ENCODE peak calls at places on chromosomes 11 and 22, in four cellular contexts. M, P, E and X are unnamed samples.

GRCh38 chr11:123061403-123062157 is at the start of gene HSPA8:
- DNase-seq in M (no peak), P (peak; percentile 68), E (peak; percentile 71), X (peak; percentile 74)

GRCh38 chr11:63020671-63021255 is 5.1 kb upstream of the SLC22A8 start:
- DNase-seq in E (no peak), M (no peak), P (no peak), X (no peak)

GRCh38 chr22:20013382-20013871 is 3.2 kb downstream of the ARVCF start:
- DNase-seq in E (peak; percentile 81), M (peak; percentile 34), P (peak; percentile 66), X (peak; percentile 73)

GRCh38 chr11:57124912-57125311 is 56.8 kb upstream of the LRRC55 start:
- DNase-seq in E (no peak), M (no peak), P (no peak), X (no peak)

GRCh38 chr11:62732830-62733229 is 4.5 kb downstream of the TTC9C start:
- DNase-seq in E (no peak), P (no peak), M (peak; percentile 19), X (peak; percentile 43)

GRCh38 chr11:116499396-116500001 is 273.3 kb downstream of the BUD13 start:
- DNase-seq in M (no peak), P (peak; percentile 70), E (peak; percentile 93), X (peak; percentile 94)

GRCh38 chr11:62400760-62401159 is 18.1 kb upstream of the SCGB1A1 start:
- DNase-seq in E (peak; percentile 84), P (peak; percentile 85), M (no peak), X (peak; percentile 91)

GRCh38 chr22:35705141-35705540 is 12.5 kb upstream of the APOL5 start:
- DNase-seq in P (no peak), M (no peak), E (no peak), X (no peak)

GRCh38 chr11:69819541-69820070 is 390 bp upstream of the FGF3 start:
- DNase-seq in M (no peak), P (no peak), E (no peak), X (no peak)

GRCh38 chr11:65415499-65416340 is 6.9 kb upstream of the NEAT1 start:
- DNase-seq in E (no peak), M (no peak), P (no peak), X (no peak)

GRCh38 chr22:44669725-44670027 is 32.3 kb upstream of the PRR5 start:
- DNase-seq in P (no peak), M (no peak), E (no peak), X (peak; percentile 47)

GRCh38 chr11:110032957-110033570 is 60.1 kb upstream of the ZC3H12C start:
- DNase-seq in P (no peak), E (no peak), M (no peak), X (no peak)

GRCh38 chr11:44744160-44744559 is 17.4 kb downstream of the TSPAN18 start:
- DNase-seq in M (no peak), E (no peak), P (no peak), X (no peak)

GRCh38 chr11:31780078-31780971 is 30.8 kb downstream of the PAX6 start:
- DNase-seq in M (no peak), P (no peak), E (no peak), X (no peak)

GRCh38 chr11:46338636-46338987 is 8.7 kb upstream of the DGKZ start:
- DNase-seq in P (no peak), M (no peak), E (no peak), X (no peak)

GRCh38 chr11:1303196-1303821 is 6.1 kb downstream of the TOLLIP start:
- DNase-seq in E (peak; percentile 4), M (no peak), P (no peak), X (no peak)

GRCh38 chr11:45872513-45873356 is 12.7 kb upstream of the MAPK8IP1 start:
- DNase-seq in P (no peak), E (peak; percentile 81), M (no peak), X (peak; percentile 83)

GRCh38 chr11:94737171-94737611 is 31.0 kb upstream of the AMOTL1 start:
- DNase-seq in E (no peak), P (no peak), M (no peak), X (no peak)

GRCh38 chr11:1852885-1853284 is at the start of gene LSP1:
- DNase-seq in E (no peak), P (no peak), M (peak; percentile 87), X (no peak)

GRCh38 chr11:2663506-2663905 is 36.3 kb downstream of the KCNQ1OT1 start:
- DNase-seq in E (no peak), M (no peak), P (no peak), X (no peak)

GRCh38 chr22:28034760-28035401 is 115.8 kb upstream of the PITPNB start:
- DNase-seq in M (peak; percentile 13), E (peak; percentile 54), P (peak; percentile 92), X (peak; percentile 52)

GRCh38 chr22:46593211-46593676 is 26.9 kb upstream of the GRAMD4 start:
- DNase-seq in E (no peak), P (no peak), M (peak; percentile 16), X (no peak)

GRCh38 chr11:76371170-76371569 is 9.8 kb downstream of the THAP12 start:
- DNase-seq in E (peak; percentile 63), M (no peak), P (no peak), X (no peak)

GRCh38 chr11:96704847-96705246 is 315.0 kb downstream of the JRKL start:
- DNase-seq in E (peak; percentile 38), P (no peak), M (no peak), X (peak; percentile 39)

GRCh38 chr22:43884600-43885318 is 7.1 kb downstream of the PNPLA5 start:
- DNase-seq in E (peak; percentile 72), M (no peak), P (peak; percentile 49), X (peak; percentile 68)

GRCh38 chr11:70883973-70884688 is 368.2 kb downstream of the SHANK2 start:
- DNase-seq in M (no peak), E (no peak), P (peak; percentile 26), X (no peak)

GRCh38 chr11:122661182-122661945 is 5.8 kb downstream of the UBASH3B start:
- DNase-seq in E (no peak), P (no peak), M (no peak), X (no peak)

GRCh38 chr22:17205432-17205831 is 13.8 kb downstream of the ADA2 start:
- DNase-seq in P (no peak), E (no peak), M (no peak), X (no peak)

GRCh38 chr11:128530119-128531091 is 57.0 kb downstream of the ETS1 start:
- DNase-seq in M (no peak), P (no peak), E (no peak), X (no peak)

GRCh38 chr22:22721681-22722309 is 77.4 kb downstream of the GGTLC2 start:
- DNase-seq in P (no peak), M (no peak), E (peak; percentile 60), X (no peak)

GRCh38 chr22:48340191-48340590 is 1487.5 kb downstream of the BRD1 start:
- DNase-seq in P (no peak), E (no peak), M (no peak), X (no peak)

GRCh38 chr11:81772161-81772560 is 961.5 kb downstream of the FAM181B start:
- DNase-seq in P (peak; percentile 6), E (peak; percentile 5), M (no peak), X (no peak)

DNA sequence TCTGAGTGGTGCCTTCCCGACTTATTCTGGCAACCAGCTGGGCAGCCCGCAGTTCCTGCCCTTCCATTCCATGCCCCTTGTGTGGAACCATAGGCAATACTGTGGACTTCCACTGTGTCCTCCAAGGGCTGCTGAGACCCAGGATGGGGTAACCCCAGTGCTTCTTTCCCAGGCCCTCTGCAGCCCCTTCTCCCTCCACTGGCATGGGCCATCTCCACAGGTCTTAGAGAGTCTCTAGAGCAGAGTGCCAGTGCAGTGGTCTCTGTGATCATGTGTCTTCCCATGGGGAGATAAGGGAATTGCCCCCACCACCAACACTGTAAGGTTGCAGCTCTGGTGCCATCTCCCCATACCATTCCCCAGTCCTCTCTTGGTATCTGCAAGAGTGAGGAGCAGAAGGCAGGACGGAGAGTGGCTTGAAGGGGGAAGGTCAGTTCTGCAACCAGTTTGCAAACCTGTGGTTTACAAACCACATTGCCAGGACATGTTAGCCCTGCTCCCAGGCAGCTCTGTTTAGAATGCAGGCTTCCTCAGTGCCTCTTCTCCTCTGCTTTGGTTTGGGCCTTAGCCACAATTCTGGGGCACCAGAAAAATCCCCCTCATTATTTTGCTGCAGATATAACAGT is 20.9 kb upstream of the DRD2 start:
- DNase-seq in E (no peak), M (no peak), P (no peak), X (no peak)
- H3K27me3 ChIP-seq in E (no peaks in the 10 kb centered on the region), M (no peaks in the 10 kb centered on the region), P (peaks cover 5% of the 10 kb centered on the region), X (no peaks in the 10 kb centered on the region)

GRCh38 chr11:64283092-64283491 is 1.4 kb downstream of the BAD start:
- DNase-seq in E (no peak), M (no peak), P (no peak), X (no peak)

GRCh38 chr11:64285885-64286800 is 495 bp downstream of the GPR137 start:
- DNase-seq in E (no peak), P (no peak), M (no peak), X (no peak)

GRCh38 chr11:64281957-64282770 is 2.3 kb downstream of the BAD start:
- DNase-seq in P (no peak), E (no peak), M (no peak), X (no peak)

GRCh38 chr11:64284962-64285884 is at the start of gene GPR137:
- DNase-seq in P (peak; percentile 89), E (peak; percentile 93), M (peak; percentile 95), X (peak; percentile 85)

DNA sequence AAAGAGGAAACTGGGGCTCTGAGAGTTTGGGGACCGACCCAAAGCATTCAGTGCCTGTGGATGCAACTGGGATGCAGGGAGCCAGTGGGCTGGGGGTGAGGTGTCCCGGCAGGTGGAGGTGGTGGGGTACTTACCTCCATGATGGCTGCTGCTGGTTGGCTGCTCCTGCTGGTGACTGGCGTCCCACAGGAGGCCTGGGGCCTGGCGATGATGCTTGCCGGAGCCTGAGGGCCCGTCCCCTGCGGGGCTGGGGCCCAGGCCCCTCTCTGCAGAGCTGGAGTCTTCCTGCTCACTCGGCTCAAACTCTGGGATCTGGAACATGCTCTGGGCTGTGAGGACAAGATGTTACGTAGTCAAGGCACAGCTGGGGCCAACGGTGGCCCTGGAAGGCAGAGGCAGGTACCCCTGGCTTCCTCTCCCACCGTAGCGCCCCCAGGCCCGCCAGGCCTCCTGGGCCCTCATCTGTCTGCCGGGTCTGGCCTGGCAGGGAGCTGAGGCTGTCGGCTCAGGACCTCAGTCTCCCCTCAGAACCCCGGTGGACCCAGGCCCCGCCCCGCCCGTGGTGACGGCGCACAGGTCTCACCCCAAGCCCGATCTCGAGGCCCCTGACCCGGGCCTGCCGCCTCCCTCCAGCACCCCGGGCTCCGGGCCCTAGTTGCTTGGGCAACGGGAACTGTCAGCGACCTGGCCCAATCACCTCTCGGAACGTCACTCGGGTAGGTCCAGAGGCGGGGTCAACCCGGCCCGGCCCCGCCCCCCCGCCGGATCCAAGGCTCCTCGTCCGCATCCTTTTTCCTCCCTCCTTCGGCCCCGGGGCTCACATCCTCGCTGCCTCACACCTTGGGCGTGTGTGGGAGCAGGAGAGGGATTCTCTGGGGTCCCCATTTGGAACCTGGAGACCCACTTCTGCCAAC is at the start of gene BAD:
- DNase-seq in M (peak; percentile 87), E (peak; percentile 97), P (peak; percentile 96), X (peak; percentile 96)
- H3K4me3 ChIP-seq in M (peak within 1 kb of the TSS; percentile 100), E (peak within 1 kb of the TSS; percentile 84), P (peak within 1 kb of the TSS; percentile 91), X (peak within 1 kb of the TSS; percentile 87)

DNA sequence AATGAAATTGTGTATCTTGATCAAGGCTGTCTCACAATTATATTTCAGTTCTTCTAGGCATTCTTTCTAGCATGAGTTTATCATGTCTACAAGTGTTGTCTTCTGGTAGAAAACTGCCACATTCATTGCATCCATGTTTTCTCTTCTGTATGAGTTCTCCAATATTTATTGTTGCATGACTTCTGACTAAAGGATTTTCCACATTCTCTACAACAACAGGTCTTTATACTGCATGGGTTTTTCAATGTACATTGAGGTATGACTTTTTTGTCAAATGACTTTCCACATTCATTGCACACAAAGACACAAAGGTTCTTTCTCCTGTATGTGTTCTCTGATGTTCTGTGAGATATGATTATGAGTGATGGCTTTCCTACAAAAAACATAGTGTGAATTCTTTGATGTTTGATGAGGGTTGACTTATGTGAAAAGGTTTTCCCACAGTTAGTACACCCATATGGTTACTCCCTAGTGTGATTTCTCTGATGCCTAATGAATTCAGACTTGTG is 890.6 kb upstream of the CNTN5 start:
- DNase-seq in P (no peak), M (no peak), E (no peak), X (no peak)
- H3K27me3 ChIP-seq in P (no peaks in the 10 kb centered on the region), M (no peaks in the 10 kb centered on the region), E (no peaks in the 10 kb centered on the region), X (no peaks in the 10 kb centered on the region)

GRCh38 chr11:111417011-111417765 is 38.1 kb upstream of the POU2AF1 start:
- DNase-seq in P (no peak), M (no peak), E (no peak), X (no peak)
- H3K4me3 ChIP-seq in P (no peak overlapping the region), M (no peak overlapping the region), E (no peak overlapping the region), X (no peak overlapping the region)